ENCODE peak calls at places on chromosomes 6 and 20, in four cellular contexts. K is IMR-90, P is mesendoderm, A is H1. X is an unnamed sample. For H3K4me1, the result is how much of the 10 kb centered on the place peaks cover.

GRCh38 chr6:139051396-139052070 is 23.0 kb downstream of the ABRACL start:
- DNase-seq in K (no peak), P (no peak), A (no peak), X (no peak)

GRCh38 chr6:30893666-30894065 is 9.3 kb downstream of the DDR1 start:
- DNase-seq in K (no peak), P (no peak), A (no peak), X (no peak)

GRCh38 chr6:13524801-13525508 is 37.6 kb upstream of the GFOD1 start:
- DNase-seq in K (no peak), P (no peak), A (no peak), X (no peak)

GRCh38 chr6:152595507-152595906 is 41.7 kb downstream of the SYNE1 start:
- DNase-seq in K (peak), P (peak), A (no peak), X (no peak)

GRCh38 chr6:106882601-106883518 is 91.7 kb downstream of the CD24 start:
- DNase-seq in K (no peak), P (no peak), A (no peak), X (no peak)

GRCh38 chr6:156026543-156027268 is 571.1 kb upstream of the NOX3 start:
- DNase-seq in K (no peak), P (no peak), A (no peak), X (no peak)

GRCh38 chr6:44494011-44494501 is 106.5 kb downstream of the CDC5L start:
- DNase-seq in K (peak), P (peak), A (no peak), X (no peak)

GRCh38 chr6:128118401-128118800 is 217.5 kb upstream of the THEMIS start:
- DNase-seq in K (peak), P (no peak), A (no peak), X (no peak)

GRCh38 chr20:60365063-60365640 is 406.9 kb downstream of the CDH26 start:
- DNase-seq in K (no peak), P (peak), A (peak), X (peak)

GRCh38 chr6:37168809-37169457 is 1.0 kb upstream of the PIM1 start:
- DNase-seq in K (no peak), P (peak), A (no peak), X (no peak)

GRCh38 chr6:18165746-18166145 is 10.5 kb downstream of the KDM1B start:
- DNase-seq in K (peak), P (no peak), A (no peak), X (no peak)

GRCh38 chr6:19297880-19298279 is 539.3 kb upstream of the ID4 start:
- DNase-seq in K (no peak), P (peak), A (no peak), X (peak)

GRCh38 chr6:21596379-21597242 is 3.1 kb downstream of the SOX4 start:
- DNase-seq in K (peak), P (peak), A (no peak), X (peak)

GRCh38 chr20:61499859-61500258 is 247.8 kb downstream of the CDH4 start:
- DNase-seq in K (peak), P (peak), A (no peak), X (no peak)

GRCh38 chr6:82251942-82252341 is 4.4 kb upstream of the IBTK start:
- DNase-seq in K (peak), P (peak), A (no peak), X (no peak)

GRCh38 chr6:11869656-11870340 is 91.2 kb upstream of the ADTRP start:
- DNase-seq in K (peak), P (no peak), A (no peak), X (no peak)

GRCh38 chr6:111604259-111605099 is 1.2 kb downstream of the TRAF3IP2 start:
- DNase-seq in K (peak), P (peak), A (no peak), X (no peak)

GRCh38 chr6:111601875-111602274 is 3.8 kb downstream of the TRAF3IP2 start:
- DNase-seq in K (peak), P (no peak), A (no peak), X (no peak)

GRCh38 chr6:111600588-111601440 is 4.9 kb downstream of the TRAF3IP2 start:
- DNase-seq in K (no peak), P (no peak), A (no peak), X (no peak)

GRCh38 chr6:111603648-111604047 is 2.0 kb downstream of the TRAF3IP2 start:
- DNase-seq in K (peak), P (no peak), A (no peak), X (no peak)

DNA sequence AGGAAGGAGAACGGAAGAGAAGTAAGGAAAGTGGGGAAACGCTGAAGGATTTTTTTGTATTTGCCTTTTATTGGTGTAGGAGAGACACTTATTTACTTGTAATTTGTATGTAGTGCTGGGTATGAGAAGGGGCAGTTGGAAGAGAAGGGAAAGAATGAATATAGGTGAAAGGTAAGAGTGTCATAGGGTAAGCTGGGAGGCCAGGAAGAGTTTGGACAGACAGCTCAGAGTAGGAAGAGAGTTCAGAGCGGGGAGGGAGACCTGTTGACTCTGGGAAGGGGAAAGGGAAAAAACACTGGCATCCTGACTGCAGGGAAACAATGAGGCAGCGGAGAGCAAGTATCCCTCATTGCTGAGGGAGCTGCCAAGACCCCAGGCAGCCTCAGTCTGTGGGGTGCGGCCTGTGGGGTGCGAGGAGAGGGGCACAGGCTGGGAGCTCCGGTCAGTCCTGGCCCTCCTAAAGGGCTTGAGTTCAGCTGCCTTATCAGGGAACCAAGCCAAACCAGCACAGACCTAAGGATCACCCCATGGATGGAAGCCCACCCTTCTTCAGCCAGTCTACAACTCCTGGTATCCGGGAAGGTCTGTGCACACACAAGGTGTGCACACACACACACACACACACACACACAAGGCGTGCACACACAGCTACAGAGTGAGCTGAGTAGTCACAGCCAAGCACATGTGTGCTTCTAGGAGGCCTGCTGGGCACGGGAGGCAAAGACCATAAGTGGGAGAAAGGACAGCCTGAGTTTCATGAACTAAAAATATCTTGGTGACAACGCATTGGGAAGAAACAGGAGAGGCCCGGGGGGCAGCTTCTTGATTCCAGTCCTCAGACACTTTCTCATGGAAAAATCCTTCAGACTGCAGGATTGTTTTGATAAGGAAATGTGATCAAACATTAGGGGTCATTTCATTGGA is 2.9 kb downstream of the TRAF3IP2 start:
- DNase-seq in K (peak), P (no peak), A (no peak), X (no peak)
- H3K4me1 ChIP-seq in K (under half), P (under half), A (under half), X (under half)

GRCh38 chr6:7173843-7174503 is 66.2 kb downstream of the RREB1 start:
- DNase-seq in K (no peak), P (peak), A (no peak), X (peak)

GRCh38 chr6:7178280-7178679 is 70.5 kb downstream of the RREB1 start:
- DNase-seq in K (no peak), P (no peak), A (no peak), X (no peak)

GRCh38 chr6:7172605-7173185 is 64.9 kb downstream of the RREB1 start:
- DNase-seq in K (peak), P (no peak), A (no peak), X (no peak)

GRCh38 chr6:7176208-7176607 is 68.4 kb downstream of the RREB1 start:
- DNase-seq in K (no peak), P (peak), A (no peak), X (peak)

GRCh38 chr6:7175463-7175862 is 67.7 kb downstream of the RREB1 start:
- DNase-seq in K (peak), P (no peak), A (no peak), X (no peak)
- H4K5ac ChIP-seq in K (no peak), P (no peak), A (no peak), X (no peak)

DNA sequence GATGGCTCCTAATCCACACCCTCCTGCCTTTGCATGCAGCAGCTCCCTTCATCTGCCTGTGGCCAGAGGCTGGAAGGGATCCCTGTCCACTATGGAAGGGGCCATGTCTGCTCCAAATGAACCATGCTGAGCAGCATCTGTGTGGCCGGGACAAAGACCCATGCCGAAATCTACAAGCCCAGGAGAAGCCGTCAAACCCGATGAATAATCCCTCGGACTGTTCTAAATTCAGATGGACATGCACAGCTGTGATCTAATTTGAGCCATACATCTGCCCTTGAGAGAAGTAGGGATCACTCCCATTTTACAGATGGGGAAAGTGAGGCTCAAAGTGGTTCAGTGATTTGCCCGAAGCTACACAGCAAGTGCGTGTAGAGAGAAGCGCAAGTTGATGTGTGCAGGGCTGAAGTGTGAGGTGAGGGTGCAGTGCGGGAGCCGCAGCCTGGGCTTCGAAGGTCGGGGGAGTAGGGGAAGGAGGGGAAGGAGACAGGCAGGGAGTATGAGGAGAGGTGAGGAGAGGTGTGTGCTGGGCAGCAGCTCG is 22.6 kb upstream of the CDH22 start:
- DNase-seq in K (no peak), P (no peak), A (no peak), X (no peak)
- H3K4me1 ChIP-seq in K (under half), P (under half), A (under half), X (under half)

DNA sequence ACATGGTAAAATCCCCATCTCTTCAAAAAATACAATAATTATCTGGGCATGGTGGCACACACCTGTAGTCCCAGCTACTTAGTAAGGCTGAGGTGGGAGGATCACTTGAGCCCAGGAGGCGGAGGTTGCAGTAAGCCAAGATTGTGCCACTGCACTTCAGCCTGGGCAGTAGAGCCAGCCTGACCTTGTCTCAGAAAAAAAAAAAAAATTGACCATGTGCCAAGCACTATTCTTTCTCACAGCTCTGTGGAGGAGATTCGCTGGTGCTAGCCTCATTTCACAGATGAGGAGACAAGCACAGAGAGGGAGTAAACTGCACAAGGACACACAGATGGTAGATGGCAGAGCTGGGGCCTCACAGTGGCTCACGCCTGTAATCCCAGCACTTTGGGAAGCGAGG is 131.8 kb upstream of the JARID2 start:
- DNase-seq in K (no peak), P (no peak), A (no peak), X (no peak)
- H4K5ac ChIP-seq in K (no peak), P (no peak), A (no peak), X (no peak)

DNA sequence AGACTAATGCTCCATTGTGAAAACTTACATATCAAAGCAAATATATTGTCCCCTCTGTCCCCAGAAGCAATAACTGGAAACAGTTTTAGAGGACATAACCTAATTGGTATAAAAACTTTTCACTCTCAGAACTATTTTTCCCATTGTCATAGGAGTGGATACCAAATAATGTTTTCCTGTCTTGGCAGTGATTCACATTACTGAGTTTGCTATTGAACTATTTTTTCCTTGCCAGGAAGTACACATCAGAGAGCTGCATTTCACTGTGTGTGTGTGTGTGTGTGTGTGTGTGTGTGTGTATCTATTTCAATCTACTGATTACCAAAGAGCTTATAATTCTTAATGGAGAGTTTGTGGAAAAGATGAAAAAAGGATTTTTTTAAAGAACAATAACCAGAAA is 45.4 kb downstream of the AKAP12 start:
- DNase-seq in K (peak), P (no peak), A (no peak), X (no peak)
- H3K4me1 ChIP-seq in K (under half), P (under half), A (under half), X (under half)

X was measured in H9.